ENCODE peak calls at places on chromosomes 4 and X, in eight cellular contexts. E is CD4-positive, alpha-beta memory T cell; R is osteoblast; N is CD8-positive, alpha-beta memory T cell; B is small intestine; Z is upper lobe of right lung; T is psoas muscle; M is lower lobe of right lung. A is an unnamed sample. For H3K9me3, the result is how much of the 10 kb centered on the place peaks cover.

GRCh38 chr4:17785858-17786257 is 4.4 kb upstream of the FAM184B start:
- DNase-seq in T (no peak), M (no peak), N (no peak), R (no peak), E (no peak), Z (no peak), B (no peak), A (no peak)

GRCh38 chr4:151719045-151719743 is 41.6 kb downstream of the GATB start:
- DNase-seq in Z (no peak), T (no peak), E (no peak), B (no peak), N (no peak), M (no peak), R (no peak), A (no peak)

GRCh38 chr4:96146686-96147085 is 306.8 kb downstream of the PDHA2 start:
- DNase-seq in B (no peak), Z (no peak), M (no peak), T (no peak), N (no peak), E (no peak), R (no peak), A (no peak)

GRCh38 chr4:2858451-2859217 is 15.0 kb downstream of the ADD1 start:
- DNase-seq in B (peak), Z (no peak), T (no peak), E (no peak), R (no peak), N (no peak), M (no peak), A (peak)

GRCh38 chr4:149933883-149934282 is 118.2 kb upstream of the IQCM start:
- DNase-seq in Z (no peak), M (no peak), R (peak), E (no peak), N (no peak), T (no peak), B (no peak), A (no peak)

GRCh38 chr4:41792166-41792565 is 43.6 kb upstream of the PHOX2B start:
- DNase-seq in R (no peak), M (no peak), N (no peak), Z (no peak), E (no peak), B (peak), T (no peak), A (no peak)

GRCh38 chr4:121863787-121864186 is 6.5 kb downstream of the BBS7 start:
- DNase-seq in M (no peak), T (no peak), Z (no peak), E (no peak), B (no peak), N (no peak), R (no peak), A (no peak)

GRCh38 chr4:183821090-183821853 is 83.8 kb upstream of the STOX2 start:
- DNase-seq in M (no peak), Z (no peak), B (peak), N (no peak), T (no peak), E (no peak), R (no peak), A (no peak)

GRCh38 chrX:71657267-71657666 is 10.1 kb upstream of the LOC101059915 start:
- DNase-seq in Z (no peak), B (no peak), T (no peak), R (no peak), M (no peak), E (no peak), N (no peak), A (no peak)

GRCh38 chrX:123859409-123859827 is 435 bp upstream of the XIAP start:
- DNase-seq in N (peak), B (peak), M (no peak), E (no peak), T (no peak), Z (no peak), R (peak), A (peak)

GRCh38 chrX:148265829-148266228 is 234.6 kb upstream of the AFF2 start:
- DNase-seq in E (no peak), B (no peak), M (no peak), Z (no peak), R (no peak), T (no peak), N (no peak), A (no peak)

GRCh38 chrX:52865328-52865980 is 2.4 kb downstream of the XAGE3 start:
- DNase-seq in E (no peak), Z (no peak), M (no peak), T (no peak), N (no peak), R (no peak), B (peak), A (no peak)

GRCh38 chr4:42995343-42995944 is 102.9 kb downstream of the GRXCR1 start:
- DNase-seq in M (no peak), Z (no peak), B (peak), T (no peak), R (peak), N (no peak), E (no peak), A (peak)

GRCh38 chr4:761739-762138 is 56.1 kb downstream of the PCGF3 start:
- DNase-seq in R (peak), T (no peak), E (no peak), Z (no peak), N (no peak), B (no peak), M (peak), A (no peak)
- H3K9me3 ChIP-seq in R (under half), T (under half), E (under half), Z (under half), N (under half), B (under half), M (under half), A (under half)

DNA sequence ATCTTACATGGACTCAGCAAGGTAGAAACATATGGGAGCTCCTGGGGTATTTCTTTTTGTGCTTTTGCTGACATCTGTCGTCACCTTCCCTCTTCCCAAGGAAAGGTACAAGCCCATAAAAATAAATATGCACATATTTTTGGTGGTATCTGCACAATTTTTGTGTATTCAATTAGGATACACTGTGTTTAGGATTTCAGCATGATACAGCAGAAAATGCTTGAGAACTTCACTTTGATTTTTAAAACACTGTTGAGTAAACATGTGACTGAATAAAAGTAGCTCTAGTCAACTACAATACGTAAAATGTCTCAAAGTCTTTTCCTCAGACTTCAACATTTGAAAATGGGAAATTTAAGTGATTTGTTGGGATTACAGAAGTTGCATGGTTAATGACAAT is 99.4 kb upstream of the SPANXC start:
- DNase-seq in B (no peak), M (no peak), Z (no peak), E (no peak), R (no peak), T (no peak), N (no peak), A (no peak)
- H3K4me3 ChIP-seq in B (no peak), M (no peak), Z (no peak), E (no peak), R (no peak), T (no peak), N (no peak), A (peak)

GRCh38 chrX:63675716-63676115 is 109.3 kb downstream of the ARHGEF9 start:
- DNase-seq in Z (no peak), E (no peak), B (no peak), N (no peak), M (no peak), T (no peak), R (no peak), A (no peak)
- H3K9me3 ChIP-seq in Z (under half), E (under half), B (under half), N (under half), M (under half), T (under half), R (under half), A (under half)

GRCh38 chr4:25863906-25864418 is 1.2 kb upstream of the SEL1L3 start:
- DNase-seq in Z (no peak), T (no peak), R (peak), N (no peak), B (peak), M (no peak), E (no peak), A (no peak)
- H3K4me3 ChIP-seq in Z (peak), T (no peak), R (no peak), N (no peak), B (peak), M (peak), E (no peak), A (no peak)

GRCh38 chrX:70444326-70445196 is at the start of gene DLG3:
- DNase-seq in B (no peak), N (no peak), R (peak), T (no peak), E (no peak), M (no peak), Z (no peak), A (peak)
- H3K9me3 ChIP-seq in B (under half), N (under half), R (under half), T (under half), E (under half), M (under half), Z (under half), A (under half)

GRCh38 chr4:186486172-186486571 is 69.2 kb downstream of the MTNR1A start:
- DNase-seq in B (no peak), T (no peak), M (no peak), N (no peak), R (peak), E (no peak), Z (no peak), A (peak)
- H3K4me3 ChIP-seq in B (no peak), T (no peak), M (no peak), N (no peak), R (peak), E (no peak), Z (no peak), A (no peak)

DNA sequence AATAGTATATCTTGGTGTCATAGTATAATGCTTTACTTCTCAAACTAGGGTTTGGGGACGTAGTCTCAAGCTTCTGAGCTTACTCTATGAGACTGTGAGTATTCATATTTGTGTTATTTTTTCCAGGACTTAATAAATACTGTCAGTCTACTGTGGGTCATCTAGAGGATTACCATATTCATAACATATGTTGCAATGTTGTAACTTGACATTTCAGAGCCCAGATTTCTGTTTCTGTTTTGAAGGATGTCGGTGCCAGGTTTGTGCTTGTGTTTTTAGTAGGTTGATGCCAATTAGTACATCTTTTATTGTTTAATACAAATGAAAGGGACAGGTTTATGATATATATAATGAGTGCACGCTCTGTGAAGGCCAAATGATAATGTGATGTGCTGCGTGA is 69.6 kb downstream of the SPANXN4 start:
- DNase-seq in T (no peak), E (no peak), R (no peak), M (no peak), Z (no peak), N (no peak), B (no peak), A (no peak)
- H3K9me3 ChIP-seq in T (under half), E (under half), R (under half), M (under half), Z (under half), N (under half), B (under half), A (under half)